ENCODE peak calls at places on chromosomes 12 and 14, in ten cellular contexts. G, X, C, A, P, W, H, N, R and F are unnamed samples.

GRCh38 chr14:75222208-75222701 is 45.8 kb upstream of the TMED10 start:
- DNase-seq in G (peak), X (no peak), C (no peak), A (no peak), P (peak), W (peak), H (no peak), N (no peak), R (peak), F (no peak)

GRCh38 chr12:94872671-94873367 is 130.7 kb downstream of the NDUFA12 start:
- DNase-seq in G (no peak), X (no peak), C (peak), A (peak), P (no peak), W (no peak), H (no peak), N (no peak), R (no peak), F (no peak)

GRCh38 chr12:101785671-101786070 is 45.1 kb downstream of the GNPTAB start:
- DNase-seq in G (no peak), X (no peak), C (no peak), A (no peak), P (no peak), W (no peak), H (no peak), N (no peak), R (no peak), F (no peak)

GRCh38 chr14:105136401-105137322 is 31.9 kb downstream of the JAG2 start:
- DNase-seq in G (no peak), X (no peak), C (no peak), A (no peak), P (no peak), W (no peak), H (no peak), N (no peak), R (no peak), F (no peak)

GRCh38 chr14:51094282-51094821 is 553 bp downstream of the TRIM9 start:
- DNase-seq in G (no peak), X (no peak), C (no peak), A (peak), P (no peak), W (no peak), H (peak), N (no peak), R (no peak), F (no peak)

GRCh38 chr14:35532783-35533356 is 1.1 kb upstream of the INSM2 start:
- DNase-seq in G (no peak), X (no peak), C (no peak), A (no peak), P (no peak), W (no peak), H (no peak), N (no peak), R (no peak), F (no peak)

GRCh38 chr12:58254463-58254862 is 313.1 kb downstream of the ATP23 start:
- DNase-seq in G (no peak), X (no peak), C (no peak), A (no peak), P (no peak), W (no peak), H (no peak), N (no peak), R (no peak), F (no peak)

GRCh38 chr14:95431199-95432145 is 85.0 kb downstream of the SYNE3 start:
- DNase-seq in G (no peak), X (no peak), C (no peak), A (no peak), P (peak), W (no peak), H (no peak), N (no peak), R (peak), F (peak)

GRCh38 chr12:68853396-68854077 is 45.6 kb downstream of the MDM2 start:
- DNase-seq in G (no peak), X (no peak), C (no peak), A (no peak), P (no peak), W (no peak), H (no peak), N (no peak), R (no peak), F (no peak)

GRCh38 chr12:28893365-28893764 is 255.7 kb upstream of the FAR2 start:
- DNase-seq in G (no peak), X (no peak), C (no peak), A (no peak), P (no peak), W (no peak), H (no peak), N (no peak), R (peak), F (no peak)

GRCh38 chr12:75892779-75893408 is 138.7 kb downstream of the PHLDA1 start:
- DNase-seq in G (no peak), X (no peak), C (no peak), A (no peak), P (peak), W (peak), H (no peak), N (no peak), R (no peak), F (no peak)

GRCh38 chr14:52078093-52078492 is 9.2 kb upstream of the NID2 start:
- DNase-seq in G (no peak), X (no peak), C (no peak), A (no peak), P (no peak), W (no peak), H (no peak), N (no peak), R (no peak), F (no peak)

GRCh38 chr12:105032703-105033357 is 46.7 kb downstream of the NOPCHAP1 start:
- DNase-seq in G (no peak), X (no peak), C (no peak), A (no peak), P (no peak), W (no peak), H (no peak), N (no peak), R (no peak), F (no peak)

GRCh38 chr12:15013634-15014169 is 40.9 kb downstream of the PDE6H start:
- DNase-seq in G (no peak), X (no peak), C (no peak), A (no peak), P (no peak), W (no peak), H (no peak), N (no peak), R (no peak), F (no peak)

GRCh38 chr12:120290541-120291312 is 976 bp downstream of the RNU4-2 start:
- DNase-seq in G (no peak), X (no peak), C (no peak), A (peak), P (no peak), W (no peak), H (peak), N (no peak), R (no peak), F (no peak)

GRCh38 chr14:96180004-96180403 is 24.6 kb upstream of the BDKRB2 start:
- DNase-seq in G (no peak), X (no peak), C (no peak), A (no peak), P (no peak), W (no peak), H (no peak), N (no peak), R (no peak), F (no peak)

GRCh38 chr12:49897276-49897675 is 6.4 kb downstream of the FAIM2 start:
- DNase-seq in G (no peak), X (no peak), C (no peak), A (no peak), P (no peak), W (no peak), H (no peak), N (no peak), R (no peak), F (no peak)

GRCh38 chr14:70472253-70473159 is 20.5 kb downstream of the ADAM21 start:
- DNase-seq in G (no peak), X (no peak), C (no peak), A (no peak), P (no peak), W (no peak), H (no peak), N (no peak), R (no peak), F (peak)

GRCh38 chr12:52826611-52827498 is 7.3 kb downstream of the KRT79 start:
- DNase-seq in G (no peak), X (no peak), C (no peak), A (no peak), P (no peak), W (no peak), H (no peak), N (peak), R (no peak), F (no peak)